ENCODE peak calls at places on chromosomes 13 and 19, in ten cellular contexts. W is HEK293T; A is NCI-H1436; L is brain microvascular endothelial cell; P is COR-L47; Y is NCI-H510A; T is T-cell; V is PC-9; B is stimulated activated CD8-positive, alpha-beta memory T cell treated with anti-CD3 and anti-CD28 coated beads, Interleukin-2, amount 100 ng/mL, for 48 hours; C is uterus. E is an unnamed sample.

GRCh38 chr13:32731576-32731975 is 145.3 kb downstream of the PDS5B start:
- DNase-seq in Y (no peak), A (no peak), L (peak), C (no peak), B (no peak), W (no peak), T (no peak), V (no peak), P (no peak), E (no peak)

GRCh38 chr19:313988-314815 is 23.0 kb upstream of the PLPP2 start:
- DNase-seq in W (no peak), C (peak), V (no peak), L (no peak), T (no peak), P (no peak), Y (no peak), B (no peak), A (no peak), E (no peak)

GRCh38 chr19:8036438-8037099 is 16.0 kb upstream of the CCL25 start:
- DNase-seq in W (no peak), C (no peak), L (no peak), T (no peak), P (peak), V (no peak), B (no peak), A (no peak), Y (no peak), E (no peak)

GRCh38 chr19:1155352-1156304 is 18.4 kb downstream of the SBNO2 start:
- DNase-seq in W (no peak), C (peak), B (no peak), Y (no peak), T (no peak), L (no peak), V (no peak), A (no peak), P (no peak), E (no peak)

GRCh38 chr19:41746593-41747227 is 8.6 kb upstream of the CEACAM6 start:
- DNase-seq in T (peak), P (peak), A (peak), Y (peak), C (no peak), V (peak), B (peak), W (peak), L (peak), E (peak)

GRCh38 chr19:43524922-43525835 is 1.8 kb downstream of the ETHE1 start:
- DNase-seq in P (no peak), V (peak), W (no peak), L (no peak), Y (no peak), C (peak), T (no peak), A (no peak), B (no peak), E (no peak)

GRCh38 chr13:60448907-60449510 is 52.0 kb downstream of the TDRD3 start:
- DNase-seq in T (no peak), C (no peak), V (peak), W (peak), P (peak), L (peak), A (peak), Y (no peak), B (no peak), E (no peak)

GRCh38 chr13:100825551-100825950 is 151.0 kb upstream of the TMTC4 start:
- DNase-seq in Y (no peak), V (no peak), W (no peak), T (no peak), P (no peak), C (no peak), L (no peak), A (no peak), B (no peak), E (no peak)

GRCh38 chr19:7917292-7918061 is 2.7 kb upstream of the SNAPC2 start:
- DNase-seq in T (peak), C (peak), V (peak), P (peak), L (peak), Y (no peak), A (peak), B (no peak), W (no peak), E (peak)

GRCh38 chr19:30884146-30884812 is 465.0 kb downstream of the TSHZ3 start:
- DNase-seq in Y (no peak), A (no peak), T (no peak), W (no peak), B (no peak), C (no peak), P (no peak), L (no peak), V (no peak), E (no peak)

GRCh38 chr19:46999377-46999776 is 20.3 kb upstream of the NPAS1 start:
- DNase-seq in A (no peak), Y (no peak), W (no peak), C (no peak), T (no peak), B (no peak), L (no peak), P (no peak), V (no peak), E (no peak)

GRCh38 chr19:49876422-49877019 is 634 bp downstream of the AKT1S1 start:
- DNase-seq in W (peak), Y (peak), V (peak), C (peak), A (peak), B (peak), P (peak), T (peak), L (peak), E (peak)

GRCh38 chr19:30173593-30174356 is 198.4 kb upstream of the ZNF536 start:
- DNase-seq in A (no peak), P (no peak), T (no peak), Y (no peak), W (no peak), L (no peak), C (no peak), B (no peak), V (no peak), E (no peak)

GRCh38 chr13:30551194-30551593 is 66.5 kb upstream of the USPL1 start:
- DNase-seq in T (no peak), V (no peak), A (no peak), P (no peak), C (no peak), W (peak), Y (peak), B (no peak), L (no peak), E (no peak)

GRCh38 chr19:4295972-4296771 is 6.0 kb downstream of the TMIGD2 start:
- DNase-seq in A (peak), C (no peak), Y (no peak), P (peak), B (no peak), V (no peak), L (no peak), W (no peak), T (no peak), E (no peak)

GRCh38 chr19:4304509-4305252 is at the start of gene FSD1:
- DNase-seq in B (peak), A (peak), V (no peak), W (peak), T (peak), Y (peak), P (peak), C (no peak), L (peak), E (peak)

GRCh38 chr19:38452430-38453366 is 19.2 kb downstream of the RYR1 start:
- DNase-seq in A (peak), P (no peak), T (no peak), B (no peak), W (peak), V (no peak), C (no peak), Y (no peak), L (no peak), E (no peak)

GRCh38 chr13:73187106-73187505 is 128.3 kb downstream of the KLF5 start:
- DNase-seq in L (no peak), W (no peak), A (no peak), T (no peak), P (no peak), C (no peak), Y (no peak), V (no peak), B (no peak), E (no peak)

GRCh38 chr13:27673911-27674310 is 52.2 kb downstream of the POLR1D start:
- DNase-seq in Y (no peak), A (no peak), T (no peak), L (no peak), C (no peak), B (no peak), P (no peak), V (no peak), W (no peak), E (no peak)

GRCh38 chr13:37225414-37226047 is 120.1 kb upstream of the CSNK1A1L start:
- DNase-seq in W (no peak), B (no peak), T (no peak), L (peak), P (no peak), V (no peak), Y (no peak), C (no peak), A (no peak), E (no peak)

GRCh38 chr13:87893982-87894527 is 222.9 kb downstream of the SLITRK5 start:
- DNase-seq in B (no peak), C (no peak), P (no peak), A (no peak), V (no peak), W (no peak), T (no peak), Y (no peak), L (no peak), E (no peak)

GRCh38 chr19:46487178-46487801 is 8.4 kb downstream of the PNMA8B start:
- DNase-seq in V (no peak), L (no peak), C (no peak), T (no peak), A (no peak), Y (no peak), W (no peak), P (no peak), B (no peak), E (no peak)

GRCh38 chr19:35058370-35058769 is 16.8 kb downstream of the HPN start:
- DNase-seq in T (no peak), V (no peak), C (no peak), L (no peak), B (no peak), P (no peak), W (no peak), A (no peak), Y (no peak), E (no peak)

GRCh38 chr19:10219678-10220077 is 11.5 kb downstream of the S1PR2 start:
- DNase-seq in B (no peak), Y (no peak), T (peak), V (peak), P (peak), L (peak), C (no peak), W (peak), A (peak), E (no peak)

GRCh38 chr13:32676242-32676641 is 90.0 kb downstream of the PDS5B start:
- DNase-seq in V (no peak), B (no peak), A (no peak), P (no peak), L (peak), C (no peak), Y (no peak), T (no peak), W (no peak), E (no peak)

GRCh38 chr13:32117696-32118095 is 86.1 kb downstream of the FRY start:
- DNase-seq in Y (no peak), B (no peak), A (no peak), P (no peak), C (no peak), W (no peak), L (no peak), V (no peak), T (no peak), E (no peak)